ENCODE peak calls at places on chromosomes 16 and 17, in nine cellular contexts. J is endodermal cell, Q is nephron progenitor cell, Z is retinal pigment epithelial cell, A is BE2C, H is HFFc6, I is lower leg skin, T is ascending aorta, D is MM.1S. M is an unnamed sample.

GRCh38 chr17:39239640-39240314 is 14.0 kb upstream of the STAC2 start:
- DNase-seq in Z (no peak), T (no peak), H (no peak), D (peak; percentile 84), J (peak; percentile 98), A (peak; percentile 64), I (no peak), Q (peak; percentile 76), M (no peak)

GRCh38 chr17:66695098-66695497 is 139.8 kb upstream of the CACNG5 start:
- DNase-seq in Q (no peak), Z (no peak), H (no peak), I (no peak), J (peak; percentile 20), T (no peak), A (no peak), D (no peak), M (no peak)

GRCh38 chr17:55159251-55159650 is 105.5 kb upstream of the HLF start:
- DNase-seq in Q (no peak), I (no peak), T (no peak), J (no peak), H (peak; percentile 12), A (no peak), D (no peak), Z (no peak), M (no peak)

GRCh38 chr16:77223184-77223583 is 24.0 kb downstream of the SYCE1L start:
- DNase-seq in H (no peak), Q (no peak), A (peak; percentile 45), I (peak; percentile 60), D (no peak), J (peak; percentile 89), T (no peak), Z (no peak), M (no peak)

GRCh38 chr17:76546556-76547182 is 6.8 kb downstream of the PRCD start:
- DNase-seq in H (peak; percentile 91), D (no peak), A (no peak), T (no peak), I (peak; percentile 86), Q (no peak), Z (no peak), J (no peak), M (no peak)

GRCh38 chr17:77750427-77751043 is 208.0 kb upstream of the TNRC6C start:
- DNase-seq in D (no peak), I (peak; percentile 72), Q (no peak), H (no peak), A (no peak), Z (no peak), J (peak; percentile 47), T (peak; percentile 34), M (no peak)

GRCh38 chr17:63685021-63685420 is 14.9 kb downstream of the LIMD2 start:
- DNase-seq in I (no peak), Q (no peak), T (no peak), A (no peak), Z (peak; percentile 32), D (no peak), J (no peak), H (no peak), M (no peak)

GRCh38 chr17:12994341-12995074 is 23.3 kb downstream of the ELAC2 start:
- DNase-seq in J (no peak), D (no peak), I (no peak), Q (no peak), T (no peak), Z (no peak), H (no peak), A (no peak), M (no peak)

GRCh38 chr16:63568184-63568583 is 1531.9 kb upstream of the CDH8 start:
- DNase-seq in Q (no peak), I (no peak), A (no peak), T (no peak), H (no peak), D (no peak), J (no peak), Z (no peak), M (no peak)

GRCh38 chr16:1772362-1772907 is at the start of gene EME2:
- DNase-seq in T (no peak), H (peak; percentile 42), D (peak; percentile 60), A (no peak), I (no peak), J (no peak), Z (no peak), Q (peak; percentile 37), M (no peak)

DNA sequence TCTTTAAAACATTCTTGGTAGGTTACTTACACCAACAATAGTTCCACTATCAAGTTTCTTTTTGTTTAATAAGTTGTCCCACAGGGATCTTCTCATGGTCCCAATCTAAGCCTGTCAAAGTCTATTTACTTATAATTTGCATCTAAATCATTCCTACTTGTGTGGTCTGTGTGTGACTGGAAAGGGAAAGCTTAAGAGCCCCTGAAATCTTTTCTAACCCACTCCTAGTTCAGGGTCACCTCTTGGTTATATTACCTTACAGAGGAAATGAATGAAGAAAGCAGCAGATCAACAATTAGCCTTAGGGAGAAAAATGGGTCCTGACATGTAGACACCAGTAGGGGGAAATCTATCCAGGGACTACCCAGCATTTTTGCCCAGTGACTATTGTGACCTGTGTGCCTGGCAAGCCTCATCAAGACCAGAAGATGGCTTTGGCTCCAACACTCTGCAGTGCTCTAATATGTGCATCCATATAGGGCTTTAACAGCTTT is 110.4 kb upstream of the HAS3 start:
- DNase-seq in H (peak; percentile 69), T (no peak), A (peak; percentile 38), D (no peak), J (peak; percentile 61), I (no peak), Z (no peak), Q (no peak), M (no peak)
- TF ChIP-seq CTCF in H (peak; percentile 78), T (no peak), A (peak; percentile 70), D (peak; percentile 11), J (peak; percentile 79), I (no peak), Z (peak; percentile 52), Q (peak; percentile 14), M (peak; percentile 60)

DNA sequence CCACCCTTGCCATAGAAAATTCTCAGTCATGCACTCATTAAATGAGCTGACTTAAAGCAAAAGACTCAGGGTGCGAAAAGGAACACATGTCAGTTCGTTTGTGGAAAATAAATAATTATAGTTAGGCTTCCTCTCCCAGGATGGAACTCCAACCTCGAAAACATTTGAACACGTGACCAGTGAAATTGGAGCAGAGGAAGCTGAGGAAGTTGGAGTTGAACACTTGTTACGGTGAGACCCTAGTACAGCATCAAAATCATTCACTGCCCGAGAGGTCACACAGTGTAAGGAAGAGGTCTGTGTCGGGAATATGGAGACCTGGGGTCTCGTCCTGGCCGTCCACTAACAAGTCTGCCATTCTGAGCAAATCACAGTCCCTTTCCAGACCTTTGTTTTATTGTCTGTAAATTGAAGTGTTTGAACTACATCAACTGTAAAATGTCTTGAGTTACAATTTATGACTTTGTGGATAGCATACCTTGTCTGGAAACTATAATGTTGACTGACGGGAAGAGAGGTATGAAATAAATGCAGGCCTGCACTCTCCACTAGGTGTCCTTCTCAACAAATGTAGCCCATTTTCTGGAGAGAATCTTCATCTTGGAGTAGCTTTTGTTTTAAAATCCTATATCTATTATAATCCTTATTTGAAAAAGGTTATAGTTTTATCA is 7.7 kb downstream of the PSMD7 start:
- DNase-seq in H (no peak), T (no peak), Q (no peak), J (no peak), I (no peak), D (no peak), Z (no peak), A (no peak), M (no peak)
- TF ChIP-seq CTCF in H (peak; percentile 75), T (no peak), Q (peak; percentile 33), J (peak; percentile 74), I (no peak), D (peak; percentile 18), Z (peak; percentile 50), A (peak; percentile 61), M (peak; percentile 64)

GRCh38 chr16:3106205-3106928 is 6.0 kb upstream of the ZNF205 start:
- DNase-seq in T (peak; percentile 96), J (peak; percentile 98), Q (peak; percentile 95), D (peak; percentile 92), I (peak; percentile 98), H (peak; percentile 83), Z (no peak), A (peak; percentile 95), M (peak; percentile 95)
- TF ChIP-seq CTCF in T (no peak), J (no peak), Q (no peak), D (no peak), I (no peak), H (no peak), Z (no peak), A (no peak), M (no peak)

GRCh38 chr17:57285681-57286080 is 29.4 kb downstream of the MSI2 start:
- DNase-seq in I (no peak), Q (no peak), D (peak; percentile 66), Z (no peak), A (no peak), J (no peak), H (no peak), T (no peak), M (no peak)
- TF ChIP-seq CTCF in I (no peak), Q (no peak), D (no peak), Z (no peak), A (no peak), J (no peak), H (no peak), T (no peak), M (no peak)

DNA sequence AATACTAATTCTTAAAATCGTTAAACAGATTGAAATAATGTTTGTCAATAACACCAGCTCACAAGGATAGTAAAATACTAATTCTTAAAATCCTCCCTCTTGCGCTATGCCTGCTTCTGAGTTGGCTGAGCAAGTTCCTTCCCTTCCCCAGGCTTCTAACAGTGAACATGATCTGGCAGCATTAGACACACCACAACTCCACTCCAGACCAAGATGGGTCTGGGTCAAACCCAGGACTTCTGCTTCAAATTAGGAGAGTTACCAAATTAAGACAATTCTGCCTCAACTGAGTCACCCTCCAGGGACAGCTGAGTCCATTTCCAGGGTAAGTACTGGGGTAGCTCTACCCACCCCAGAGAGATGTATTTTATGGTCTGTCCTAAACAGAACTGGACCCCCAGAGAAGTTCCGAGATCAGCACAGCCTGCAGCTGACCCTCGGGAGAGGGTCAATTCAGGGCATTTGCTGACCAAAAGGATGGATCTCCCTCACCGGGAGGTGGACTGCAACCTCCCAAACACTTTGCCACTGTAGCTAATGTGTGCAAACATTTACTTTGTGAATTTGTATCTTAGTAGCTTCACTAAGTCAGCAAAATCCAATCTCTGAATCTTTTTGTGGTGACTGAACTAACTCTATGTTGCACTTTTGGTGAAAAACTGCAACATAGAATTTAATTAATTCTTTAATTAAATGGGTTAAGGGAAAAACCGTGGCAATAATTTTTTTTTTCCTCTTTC is 48.8 kb downstream of the ADCY9 start:
- DNase-seq in A (no peak), Q (no peak), Z (no peak), D (no peak), I (peak; percentile 45), J (no peak), T (peak; percentile 35), H (peak; percentile 4), M (peak; percentile 42)
- TF ChIP-seq CTCF in A (no peak), Q (no peak), Z (no peak), D (no peak), I (no peak), J (no peak), T (no peak), H (no peak), M (no peak)

GRCh38 chr17:45973943-45974859 is 24.8 kb upstream of the STH start:
- DNase-seq in I (no peak), Q (no peak), A (no peak), Z (no peak), D (no peak), T (no peak), H (no peak), J (no peak), M (no peak)
- TF ChIP-seq CTCF in I (no peak), Q (no peak), A (no peak), Z (no peak), D (no peak), T (no peak), H (no peak), J (no peak), M (no peak)

GRCh38 chr16:22977294-22977697 is 163.3 kb downstream of the HS3ST2 start:
- DNase-seq in J (no peak), Q (no peak), Z (no peak), H (peak; percentile 34), I (no peak), A (no peak), T (no peak), D (peak; percentile 6), M (no peak)
- TF ChIP-seq CTCF in J (peak; percentile 74), Q (peak; percentile 11), Z (no peak), H (peak; percentile 66), I (no peak), A (peak; percentile 72), T (peak; percentile 8), D (peak; percentile 23), M (peak; percentile 56)

M was measured in type B pancreatic cell.